ENCODE peak calls at places on chromosomes 3 and 15, in nine cellular contexts. One of them, this sample, is unnamed. For H3K9me3 and H3K36me3, the result is how much of the 10 kb centered on the place peaks cover.

GRCh38 chr15:60137711-60138396 is 133.7 kb downstream of the FOXB1 start:
- DNase-seq in ovary: no peak
- DNase-seq in transverse colon: no peak
- DNase-seq in upper lobe of left lung: no peak
- DNase-seq in suprapubic skin: no peak
- DNase-seq in SK-N-SH: no peak
- DNase-seq in GM12878: no peak
- DNase-seq in K562: no peak
- DNase-seq in esophagus muscularis mucosa: peak
- DNase-seq in this sample: no peak

GRCh38 chr15:33985751-33986150 is 17.5 kb downstream of the CHRM5 start:
- DNase-seq in ovary: no peak
- DNase-seq in transverse colon: no peak
- DNase-seq in upper lobe of left lung: no peak
- DNase-seq in suprapubic skin: no peak
- DNase-seq in SK-N-SH: no peak
- DNase-seq in GM12878: no peak
- DNase-seq in K562: no peak
- DNase-seq in esophagus muscularis mucosa: no peak
- DNase-seq in this sample: no peak

GRCh38 chr3:12935023-12935860 is 93.9 kb upstream of the RPL32 start:
- DNase-seq in ovary: no peak
- DNase-seq in transverse colon: no peak
- DNase-seq in upper lobe of left lung: peak
- DNase-seq in suprapubic skin: no peak
- DNase-seq in SK-N-SH: no peak
- DNase-seq in GM12878: no peak
- DNase-seq in K562: peak
- DNase-seq in esophagus muscularis mucosa: no peak
- DNase-seq in this sample: no peak

GRCh38 chr3:16124636-16125035 is 49.8 kb upstream of the GALNT15 start:
- DNase-seq in ovary: no peak
- DNase-seq in transverse colon: no peak
- DNase-seq in upper lobe of left lung: no peak
- DNase-seq in suprapubic skin: no peak
- DNase-seq in SK-N-SH: no peak
- DNase-seq in GM12878: no peak
- DNase-seq in K562: no peak
- DNase-seq in esophagus muscularis mucosa: no peak
- DNase-seq in this sample: no peak

GRCh38 chr15:60589728-60590127 is 110.8 kb upstream of the ICE2 start:
- DNase-seq in ovary: no peak
- DNase-seq in transverse colon: no peak
- DNase-seq in upper lobe of left lung: no peak
- DNase-seq in suprapubic skin: no peak
- DNase-seq in SK-N-SH: no peak
- DNase-seq in GM12878: no peak
- DNase-seq in K562: no peak
- DNase-seq in esophagus muscularis mucosa: no peak
- DNase-seq in this sample: no peak

GRCh38 chr15:61275901-61276300 is 46.8 kb upstream of the RORA start:
- DNase-seq in ovary: no peak
- DNase-seq in transverse colon: no peak
- DNase-seq in upper lobe of left lung: no peak
- DNase-seq in suprapubic skin: no peak
- DNase-seq in SK-N-SH: peak
- DNase-seq in GM12878: no peak
- DNase-seq in K562: no peak
- DNase-seq in esophagus muscularis mucosa: no peak
- DNase-seq in this sample: no peak

GRCh38 chr15:67861983-67862382 is 22.1 kb upstream of the RNU6-1 start:
- DNase-seq in ovary: no peak
- DNase-seq in transverse colon: no peak
- DNase-seq in upper lobe of left lung: no peak
- DNase-seq in suprapubic skin: no peak
- DNase-seq in SK-N-SH: peak
- DNase-seq in GM12878: no peak
- DNase-seq in K562: no peak
- DNase-seq in esophagus muscularis mucosa: no peak
- DNase-seq in this sample: no peak

GRCh38 chr3:17874630-17875029 is 132.2 kb upstream of the TBC1D5 start:
- DNase-seq in ovary: no peak
- DNase-seq in transverse colon: no peak
- DNase-seq in upper lobe of left lung: no peak
- DNase-seq in suprapubic skin: no peak
- DNase-seq in SK-N-SH: no peak
- DNase-seq in GM12878: no peak
- DNase-seq in K562: no peak
- DNase-seq in esophagus muscularis mucosa: no peak
- DNase-seq in this sample: no peak

GRCh38 chr15:83887404-83887803 is 233.5 kb downstream of the ADAMTSL3 start:
- DNase-seq in ovary: no peak
- DNase-seq in transverse colon: no peak
- DNase-seq in upper lobe of left lung: no peak
- DNase-seq in suprapubic skin: no peak
- DNase-seq in SK-N-SH: no peak
- DNase-seq in GM12878: no peak
- DNase-seq in K562: no peak
- DNase-seq in esophagus muscularis mucosa: no peak
- DNase-seq in this sample: no peak

GRCh38 chr15:83893308-83893707 is 239.4 kb downstream of the ADAMTSL3 start:
- DNase-seq in ovary: no peak
- DNase-seq in transverse colon: no peak
- DNase-seq in upper lobe of left lung: no peak
- DNase-seq in suprapubic skin: no peak
- DNase-seq in SK-N-SH: no peak
- DNase-seq in GM12878: no peak
- DNase-seq in K562: no peak
- DNase-seq in esophagus muscularis mucosa: no peak
- DNase-seq in this sample: no peak

GRCh38 chr15:83890584-83890983 is 236.7 kb downstream of the ADAMTSL3 start:
- DNase-seq in ovary: no peak
- DNase-seq in transverse colon: no peak
- DNase-seq in upper lobe of left lung: no peak
- DNase-seq in suprapubic skin: no peak
- DNase-seq in SK-N-SH: no peak
- DNase-seq in GM12878: no peak
- DNase-seq in K562: no peak
- DNase-seq in esophagus muscularis mucosa: no peak
- DNase-seq in this sample: no peak

GRCh38 chr15:83892498-83892897 is 238.6 kb downstream of the ADAMTSL3 start:
- DNase-seq in ovary: no peak
- DNase-seq in transverse colon: no peak
- DNase-seq in upper lobe of left lung: no peak
- DNase-seq in suprapubic skin: no peak
- DNase-seq in SK-N-SH: no peak
- DNase-seq in GM12878: no peak
- DNase-seq in K562: no peak
- DNase-seq in esophagus muscularis mucosa: no peak
- DNase-seq in this sample: no peak

GRCh38 chr15:83889995-83890394 is 236.1 kb downstream of the ADAMTSL3 start:
- DNase-seq in ovary: no peak
- DNase-seq in transverse colon: no peak
- DNase-seq in upper lobe of left lung: no peak
- DNase-seq in suprapubic skin: no peak
- DNase-seq in SK-N-SH: no peak
- DNase-seq in GM12878: no peak
- DNase-seq in K562: no peak
- DNase-seq in esophagus muscularis mucosa: no peak
- DNase-seq in this sample: no peak
- TF ChIP-seq EP300 in ovary: no peak
- TF ChIP-seq EP300 in transverse colon: no peak
- TF ChIP-seq EP300 in upper lobe of left lung: no peak
- TF ChIP-seq EP300 in suprapubic skin: no peak
- TF ChIP-seq EP300 in SK-N-SH: no peak
- TF ChIP-seq EP300 in GM12878: no peak
- TF ChIP-seq EP300 in K562: no peak
- TF ChIP-seq EP300 in esophagus muscularis mucosa: no peak
- TF ChIP-seq EP300 in this sample: no peak

GRCh38 chr3:155244699-155245098 is 48.8 kb downstream of the STRIT1 start:
- DNase-seq in ovary: no peak
- DNase-seq in transverse colon: no peak
- DNase-seq in upper lobe of left lung: no peak
- DNase-seq in suprapubic skin: no peak
- DNase-seq in SK-N-SH: no peak
- DNase-seq in GM12878: no peak
- DNase-seq in K562: no peak
- DNase-seq in esophagus muscularis mucosa: no peak
- DNase-seq in this sample: no peak

GRCh38 chr3:155243512-155243921 is 50.0 kb downstream of the STRIT1 start:
- DNase-seq in ovary: no peak
- DNase-seq in transverse colon: no peak
- DNase-seq in upper lobe of left lung: no peak
- DNase-seq in suprapubic skin: no peak
- DNase-seq in SK-N-SH: no peak
- DNase-seq in GM12878: no peak
- DNase-seq in K562: no peak
- DNase-seq in esophagus muscularis mucosa: no peak
- DNase-seq in this sample: no peak

GRCh38 chr3:155242342-155242741 is 51.1 kb downstream of the STRIT1 start:
- DNase-seq in ovary: no peak
- DNase-seq in transverse colon: no peak
- DNase-seq in upper lobe of left lung: no peak
- DNase-seq in suprapubic skin: no peak
- DNase-seq in SK-N-SH: no peak
- DNase-seq in GM12878: no peak
- DNase-seq in K562: no peak
- DNase-seq in esophagus muscularis mucosa: no peak
- DNase-seq in this sample: no peak

GRCh38 chr3:155241559-155241958 is 51.9 kb downstream of the STRIT1 start:
- DNase-seq in ovary: no peak
- DNase-seq in transverse colon: no peak
- DNase-seq in upper lobe of left lung: no peak
- DNase-seq in suprapubic skin: no peak
- DNase-seq in SK-N-SH: peak
- DNase-seq in GM12878: no peak
- DNase-seq in K562: no peak
- DNase-seq in esophagus muscularis mucosa: no peak
- DNase-seq in this sample: no peak

GRCh38 chr3:155244206-155244605 is 49.3 kb downstream of the STRIT1 start:
- DNase-seq in ovary: no peak
- DNase-seq in transverse colon: no peak
- DNase-seq in upper lobe of left lung: no peak
- DNase-seq in suprapubic skin: no peak
- DNase-seq in SK-N-SH: no peak
- DNase-seq in GM12878: no peak
- DNase-seq in K562: no peak
- DNase-seq in esophagus muscularis mucosa: no peak
- DNase-seq in this sample: no peak
- H3K9me3 ChIP-seq in ovary: under half
- H3K9me3 ChIP-seq in transverse colon: under half
- H3K9me3 ChIP-seq in upper lobe of left lung: under half
- H3K9me3 ChIP-seq in suprapubic skin: under half
- H3K9me3 ChIP-seq in SK-N-SH: under half
- H3K9me3 ChIP-seq in GM12878: under half
- H3K9me3 ChIP-seq in K562: under half
- H3K9me3 ChIP-seq in esophagus muscularis mucosa: under half
- H3K9me3 ChIP-seq in this sample: under half

GRCh38 chr3:141289228-141289772 is 57.7 kb downstream of the PXYLP1 start:
- DNase-seq in ovary: no peak
- DNase-seq in transverse colon: no peak
- DNase-seq in upper lobe of left lung: no peak
- DNase-seq in suprapubic skin: no peak
- DNase-seq in SK-N-SH: no peak
- DNase-seq in GM12878: no peak
- DNase-seq in K562: no peak
- DNase-seq in esophagus muscularis mucosa: no peak
- DNase-seq in this sample: no peak

GRCh38 chr3:141288331-141288990 is 56.8 kb downstream of the PXYLP1 start:
- DNase-seq in ovary: no peak
- DNase-seq in transverse colon: no peak
- DNase-seq in upper lobe of left lung: no peak
- DNase-seq in suprapubic skin: no peak
- DNase-seq in SK-N-SH: no peak
- DNase-seq in GM12878: no peak
- DNase-seq in K562: no peak
- DNase-seq in esophagus muscularis mucosa: no peak
- DNase-seq in this sample: no peak

GRCh38 chr3:141286856-141287255 is 55.2 kb downstream of the PXYLP1 start:
- DNase-seq in ovary: no peak
- DNase-seq in transverse colon: no peak
- DNase-seq in upper lobe of left lung: peak
- DNase-seq in suprapubic skin: no peak
- DNase-seq in SK-N-SH: no peak
- DNase-seq in GM12878: no peak
- DNase-seq in K562: no peak
- DNase-seq in esophagus muscularis mucosa: no peak
- DNase-seq in this sample: no peak

GRCh38 chr3:141285570-141285969 is 53.9 kb downstream of the PXYLP1 start:
- DNase-seq in ovary: no peak
- DNase-seq in transverse colon: no peak
- DNase-seq in upper lobe of left lung: no peak
- DNase-seq in suprapubic skin: no peak
- DNase-seq in SK-N-SH: no peak
- DNase-seq in GM12878: no peak
- DNase-seq in K562: no peak
- DNase-seq in esophagus muscularis mucosa: no peak
- DNase-seq in this sample: no peak

DNA sequence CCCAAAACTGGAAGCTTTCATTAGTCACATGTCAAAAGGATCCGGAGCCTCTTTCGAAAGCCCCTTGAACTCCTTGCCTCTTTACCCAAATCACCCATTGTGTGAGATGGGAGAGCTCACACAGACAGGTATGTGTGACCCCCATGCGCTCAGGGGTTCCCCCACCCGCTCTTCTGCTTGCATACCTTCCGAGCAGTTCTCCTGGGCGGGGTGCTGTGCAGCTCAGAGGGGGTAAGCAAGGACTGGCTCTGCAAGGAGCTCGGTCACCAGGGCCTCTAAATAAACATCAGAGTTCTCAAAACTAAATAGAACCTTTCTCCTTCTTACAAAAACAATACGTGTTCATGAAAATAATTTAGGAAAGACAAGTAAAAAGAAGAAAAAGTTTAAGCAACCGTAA is 55.7 kb downstream of the PXYLP1 start:
- DNase-seq in ovary: no peak
- DNase-seq in transverse colon: no peak
- DNase-seq in upper lobe of left lung: no peak
- DNase-seq in suprapubic skin: no peak
- DNase-seq in SK-N-SH: no peak
- DNase-seq in GM12878: no peak
- DNase-seq in K562: no peak
- DNase-seq in esophagus muscularis mucosa: no peak
- DNase-seq in this sample: no peak
- H3K36me3 ChIP-seq in ovary: under half
- H3K36me3 ChIP-seq in transverse colon: under half
- H3K36me3 ChIP-seq in upper lobe of left lung: under half
- H3K36me3 ChIP-seq in suprapubic skin: under half
- H3K36me3 ChIP-seq in SK-N-SH: under half
- H3K36me3 ChIP-seq in GM12878: under half
- H3K36me3 ChIP-seq in K562: under half
- H3K36me3 ChIP-seq in esophagus muscularis mucosa: under half
- H3K36me3 ChIP-seq in this sample: under half

GRCh38 chr3:115616461-115616860 is 6.8 kb upstream of the GAP43 start:
- DNase-seq in ovary: no peak
- DNase-seq in transverse colon: no peak
- DNase-seq in upper lobe of left lung: no peak
- DNase-seq in suprapubic skin: no peak
- DNase-seq in SK-N-SH: no peak
- DNase-seq in GM12878: no peak
- DNase-seq in K562: no peak
- DNase-seq in esophagus muscularis mucosa: no peak
- DNase-seq in this sample: no peak

GRCh38 chr3:115617573-115617972 is 5.7 kb upstream of the GAP43 start:
- DNase-seq in ovary: no peak
- DNase-seq in transverse colon: no peak
- DNase-seq in upper lobe of left lung: no peak
- DNase-seq in suprapubic skin: no peak
- DNase-seq in SK-N-SH: no peak
- DNase-seq in GM12878: no peak
- DNase-seq in K562: no peak
- DNase-seq in esophagus muscularis mucosa: no peak
- DNase-seq in this sample: no peak

GRCh38 chr3:115615001-115615447 is 8.3 kb upstream of the GAP43 start:
- DNase-seq in ovary: no peak
- DNase-seq in transverse colon: no peak
- DNase-seq in upper lobe of left lung: no peak
- DNase-seq in suprapubic skin: no peak
- DNase-seq in SK-N-SH: no peak
- DNase-seq in GM12878: no peak
- DNase-seq in K562: no peak
- DNase-seq in esophagus muscularis mucosa: no peak
- DNase-seq in this sample: no peak

DNA sequence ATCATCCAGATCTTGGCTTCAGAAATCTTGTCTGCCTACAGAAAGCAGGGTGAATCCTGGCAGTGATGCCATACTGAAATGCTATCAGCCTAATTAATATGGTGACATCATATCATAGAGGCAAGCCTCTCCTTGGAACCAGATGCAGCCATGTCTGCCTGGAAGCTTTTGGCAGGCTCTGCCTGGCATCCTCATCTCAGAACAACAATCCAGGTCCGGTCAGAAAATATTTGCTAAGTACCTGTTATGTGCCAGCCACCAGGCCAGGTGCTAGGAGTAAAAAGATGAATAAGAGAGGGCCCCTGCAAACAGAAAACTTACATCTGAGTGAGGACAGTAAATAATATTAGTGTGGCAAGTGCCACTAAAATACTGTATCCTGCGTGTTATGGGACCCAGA is 7.9 kb upstream of the GAP43 start:
- DNase-seq in ovary: no peak
- DNase-seq in transverse colon: no peak
- DNase-seq in upper lobe of left lung: no peak
- DNase-seq in suprapubic skin: no peak
- DNase-seq in SK-N-SH: no peak
- DNase-seq in GM12878: no peak
- DNase-seq in K562: no peak
- DNase-seq in esophagus muscularis mucosa: no peak
- DNase-seq in this sample: no peak
- TF ChIP-seq EP300 in ovary: no peak
- TF ChIP-seq EP300 in transverse colon: no peak
- TF ChIP-seq EP300 in upper lobe of left lung: no peak
- TF ChIP-seq EP300 in suprapubic skin: no peak
- TF ChIP-seq EP300 in SK-N-SH: no peak
- TF ChIP-seq EP300 in GM12878: no peak
- TF ChIP-seq EP300 in K562: no peak
- TF ChIP-seq EP300 in esophagus muscularis mucosa: no peak
- TF ChIP-seq EP300 in this sample: no peak

This sample was measured in tibial nerve.